ENCODE peak calls at places on chromosomes 6 and 20, in seven cellular contexts. C is SK-N-SH, Y is H1, J is HCT116, P is HepG2, D is GM12878, X is K562. U is an unnamed sample.

GRCh38 chr20:36482044-36482473 is 59.3 kb upstream of the MYL9 start:
- DNase-seq in C (no peak), Y (no peak), J (no peak), P (no peak), D (no peak), X (no peak), U (peak; percentile 55)

GRCh38 chr6:129630606-129631005 is 79.4 kb downstream of the ARHGAP18 start:
- DNase-seq in C (no peak), Y (no peak), J (no peak), P (peak; percentile 28), D (no peak), X (no peak), U (no peak)

GRCh38 chr6:34583461-34583860 is 27.3 kb upstream of the SPDEF start:
- DNase-seq in C (no peak), Y (no peak), J (no peak), P (no peak), D (no peak), X (peak; percentile 46), U (peak; percentile 44)

GRCh38 chr6:140052757-140053729 is 678.6 kb upstream of the CITED2 start:
- DNase-seq in C (no peak), Y (no peak), J (no peak), P (no peak), D (no peak), X (peak; percentile 11), U (peak; percentile 21)

GRCh38 chr6:106870069-106870468 is 104.5 kb downstream of the CD24 start:
- DNase-seq in C (no peak), Y (no peak), J (no peak), P (peak; percentile 29), D (no peak), X (no peak), U (peak; percentile 78)

GRCh38 chr6:127352519-127352918 is 9.1 kb upstream of the ECHDC1 start:
- DNase-seq in C (no peak), Y (no peak), J (no peak), P (no peak), D (no peak), X (no peak), U (no peak)

GRCh38 chr6:79233611-79234149 is 802 bp downstream of the HMGN3 start:
- DNase-seq in C (peak; percentile 90), Y (peak; percentile 72), J (peak; percentile 77), P (peak; percentile 84), D (peak; percentile 51), X (peak; percentile 70), U (peak; percentile 90)

GRCh38 chr6:143744593-143745151 is 66.9 kb downstream of the PHACTR2 start:
- DNase-seq in C (no peak), Y (no peak), J (peak; percentile 10), P (peak; percentile 85), D (no peak), X (no peak), U (no peak)

GRCh38 chr6:146805546-146806325 is 207.0 kb downstream of the ADGB start:
- DNase-seq in C (no peak), Y (no peak), J (no peak), P (no peak), D (no peak), X (no peak), U (no peak)

GRCh38 chr20:48181536-48181935 is 396.3 kb upstream of the SULF2 start:
- DNase-seq in C (no peak), Y (no peak), J (no peak), P (no peak), D (no peak), X (peak; percentile 48), U (peak; percentile 22)

GRCh38 chr20:60009318-60009717 is 51.1 kb downstream of the CDH26 start:
- DNase-seq in C (no peak), Y (no peak), J (no peak), P (no peak), D (no peak), X (no peak), U (no peak)

GRCh38 chr6:21753571-21754108 is 160.1 kb downstream of the SOX4 start:
- DNase-seq in C (no peak), Y (no peak), J (no peak), P (no peak), D (no peak), X (no peak), U (no peak)

GRCh38 chr6:68642081-68642480 is 7.0 kb downstream of the ADGRB3 start:
- DNase-seq in C (no peak), Y (no peak), J (no peak), P (no peak), D (no peak), X (no peak), U (no peak)

GRCh38 chr6:5665173-5665572 is 341.6 kb downstream of the NRN1 start:
- DNase-seq in C (no peak), Y (no peak), J (no peak), P (no peak), D (no peak), X (no peak), U (no peak)

GRCh38 chr6:165767228-165767627 is 104.2 kb upstream of the PDE10A start:
- DNase-seq in C (no peak), Y (no peak), J (no peak), P (no peak), D (no peak), X (no peak), U (no peak)

GRCh38 chr20:37111926-37112455 is 16.2 kb upstream of the RBL1 start:
- DNase-seq in C (no peak), Y (no peak), J (no peak), P (no peak), D (no peak), X (no peak), U (no peak)

GRCh38 chr6:157235600-157236039 is 87.7 kb downstream of the TMEM242 start:
- DNase-seq in C (no peak), Y (peak; percentile 57), J (no peak), P (peak; percentile 45), D (no peak), X (no peak), U (no peak)

GRCh38 chr6:110814488-110815259 is 595 bp downstream of the CDK19 start:
- DNase-seq in C (peak; percentile 80), Y (no peak), J (no peak), P (no peak), D (no peak), X (peak; percentile 48), U (peak; percentile 43)

GRCh38 chr6:152273638-152274037 is 363.5 kb downstream of the SYNE1 start:
- DNase-seq in C (no peak), Y (no peak), J (no peak), P (no peak), D (no peak), X (no peak), U (no peak)

GRCh38 chr6:155187994-155188706 is 75.7 kb upstream of the CLDN20 start:
- DNase-seq in C (no peak), Y (no peak), J (no peak), P (no peak), D (no peak), X (no peak), U (no peak)

GRCh38 chr6:107046316-107046715 is 18.3 kb downstream of the MTRES1 start:
- DNase-seq in C (peak; percentile 61), Y (no peak), J (no peak), P (no peak), D (no peak), X (no peak), U (no peak)

GRCh38 chr20:20743511-20744169 is 31.2 kb upstream of the RALGAPA2 start:
- DNase-seq in C (no peak), Y (no peak), J (no peak), P (peak; percentile 57), D (no peak), X (no peak), U (no peak)

GRCh38 chr6:131063028-131063763 is at the start of gene EPB41L2:
- DNase-seq in C (peak; percentile 69), Y (peak; percentile 69), J (peak; percentile 70), P (peak; percentile 91), D (peak; percentile 26), X (peak; percentile 87), U (peak; percentile 79)

GRCh38 chr6:100203391-100203790 is 209.4 kb upstream of the MCHR2 start:
- DNase-seq in C (no peak), Y (no peak), J (peak; percentile 53), P (no peak), D (no peak), X (no peak), U (no peak)
- TF ChIP-seq JUND in C (peak; percentile 86), Y (no peak), J (no peak), P (no peak), D (no peak), X (no peak), U (no peak)

GRCh38 chr20:41183831-41184230 is 46.5 kb downstream of the PLCG1 start:
- DNase-seq in C (no peak), Y (no peak), J (no peak), P (no peak), D (no peak), X (no peak), U (no peak)
- TF ChIP-seq JUND in C (no peak), Y (no peak), J (no peak), P (no peak), D (no peak), X (no peak), U (no peak)

GRCh38 chr6:116113386-116113785 is 12.5 kb downstream of the COL10A1 start:
- DNase-seq in C (no peak), Y (no peak), J (no peak), P (no peak), D (no peak), X (no peak), U (no peak)

GRCh38 chr6:116115781-116116180 is 10.2 kb downstream of the COL10A1 start:
- DNase-seq in C (no peak), Y (no peak), J (no peak), P (no peak), D (no peak), X (no peak), U (no peak)

GRCh38 chr6:116108836-116109235 is 8.2 kb downstream of the NT5DC1 start:
- DNase-seq in C (peak; percentile 34), Y (no peak), J (no peak), P (no peak), D (no peak), X (no peak), U (no peak)

GRCh38 chr6:116106146-116106545 is 5.5 kb downstream of the NT5DC1 start:
- DNase-seq in C (no peak), Y (no peak), J (no peak), P (no peak), D (no peak), X (no peak), U (no peak)

GRCh38 chr6:116111552-116112528 is 11.2 kb downstream of the NT5DC1 start:
- DNase-seq in C (peak; percentile 26), Y (no peak), J (peak; percentile 49), P (peak; percentile 60), D (no peak), X (peak; percentile 36), U (peak; percentile 52)
- TF ChIP-seq JUND in C (no peak), Y (no peak), J (no peak), P (no peak), D (no peak), X (no peak), U (no peak)

DNA sequence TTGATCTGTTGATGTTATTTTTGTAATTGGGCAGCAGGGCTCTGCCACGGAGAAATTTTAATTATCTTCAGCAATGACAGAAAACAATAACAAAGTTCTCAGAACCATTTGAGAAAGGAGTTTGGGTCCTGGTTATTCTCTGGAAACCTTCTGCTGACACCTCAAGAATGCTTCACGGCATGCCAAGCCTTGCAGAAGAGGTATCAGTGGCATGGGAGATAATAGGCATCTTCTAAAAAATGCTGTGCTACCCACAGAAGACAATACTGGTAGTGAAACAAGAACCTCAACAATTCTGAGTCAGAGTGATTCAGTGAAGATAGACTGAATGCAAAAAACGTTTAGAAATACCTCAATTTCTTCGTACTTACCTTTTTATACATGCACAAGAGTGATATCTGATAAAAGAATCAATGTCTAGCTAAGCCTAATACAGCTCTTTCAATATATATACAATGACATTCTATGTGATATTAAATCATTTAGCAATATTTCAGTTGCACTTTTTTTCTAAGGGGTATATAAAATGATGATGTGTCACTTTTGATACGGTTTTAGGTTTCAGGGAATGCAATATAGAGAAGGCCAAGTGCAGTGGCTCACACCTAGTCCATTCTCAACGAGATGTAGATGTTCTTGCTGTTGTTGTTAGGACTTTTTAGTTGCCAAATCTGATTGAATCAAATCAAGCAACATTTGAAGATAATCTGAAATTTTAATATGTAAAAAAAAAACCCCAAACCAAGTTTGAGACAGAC is 110.4 kb upstream of the COL21A1 start:
- DNase-seq in C (no peak), Y (no peak), J (no peak), P (no peak), D (no peak), X (no peak), U (no peak)
- TF ChIP-seq JUND in C (peak; percentile 87), Y (no peak), J (no peak), P (no peak), D (no peak), X (no peak), U (no peak)